ENCODE peak calls at places on chromosomes 13 and 19, in seven cellular contexts. A is hepatocyte, M is PC-9, W is GM12878, O is neural progenitor cell, V is GM23248, P is fibroblast of lung. Z is an unnamed sample.

GRCh38 chr19:518292-519231 is 11.3 kb downstream of the TPGS1 start:
- DNase-seq in A (peak; percentile 92), M (no peak), W (no peak), O (peak; percentile 76), V (no peak), P (no peak), Z (no peak)

GRCh38 chr13:113000575-113000974 is 31.6 kb downstream of the MCF2L start:
- DNase-seq in A (no peak), M (no peak), W (no peak), O (no peak), V (no peak), P (no peak), Z (no peak)

GRCh38 chr13:93915269-93915809 is 564.1 kb downstream of the DCT start:
- DNase-seq in A (no peak), M (no peak), W (no peak), O (no peak), V (peak; percentile 86), P (peak; percentile 62), Z (no peak)

GRCh38 chr19:55590621-55591020 is 8.7 kb downstream of the FIZ1 start:
- DNase-seq in A (no peak), M (peak; percentile 59), W (no peak), O (peak; percentile 44), V (peak; percentile 53), P (no peak), Z (peak; percentile 58)

GRCh38 chr19:56111601-56112312 is 9.3 kb downstream of the ZNF787 start:
- DNase-seq in A (no peak), M (peak; percentile 32), W (no peak), O (peak; percentile 37), V (no peak), P (no peak), Z (no peak)

GRCh38 chr13:112781881-112782361 is 92.1 kb downstream of the ATP11A start:
- DNase-seq in A (no peak), M (no peak), W (no peak), O (no peak), V (peak; percentile 47), P (peak; percentile 69), Z (no peak)

GRCh38 chr19:44939668-44940067 is 2.4 kb upstream of the APOC4 start:
- DNase-seq in A (no peak), M (peak; percentile 49), W (no peak), O (no peak), V (no peak), P (no peak), Z (no peak)

GRCh38 chr13:94154362-94154761 is 325.1 kb downstream of the DCT start:
- DNase-seq in A (no peak), M (no peak), W (no peak), O (no peak), V (peak; percentile 50), P (peak; percentile 73), Z (peak; percentile 30)

GRCh38 chr13:107518292-107518691 is 697.0 kb downstream of the LIG4 start:
- DNase-seq in A (peak; percentile 19), M (no peak), W (no peak), O (peak; percentile 7), V (peak; percentile 50), P (peak; percentile 33), Z (peak; percentile 31)

GRCh38 chr13:67048793-67049150 is 181.4 kb downstream of the PCDH9 start:
- DNase-seq in A (no peak), M (no peak), W (no peak), O (no peak), V (no peak), P (peak; percentile 86), Z (no peak)

GRCh38 chr13:40994581-40995230 is 24.4 kb downstream of the ELF1 start:
- DNase-seq in A (no peak), M (no peak), W (no peak), O (no peak), V (no peak), P (no peak), Z (no peak)

GRCh38 chr19:34505321-34506025 is 23.9 kb downstream of the WTIP start:
- DNase-seq in A (no peak), M (no peak), W (no peak), O (no peak), V (no peak), P (no peak), Z (no peak)

GRCh38 chr13:91154954-91155353 is 192.5 kb upstream of the MIR17HG start:
- DNase-seq in A (no peak), M (no peak), W (no peak), O (no peak), V (no peak), P (no peak), Z (no peak)

GRCh38 chr13:19604306-19604705 is 29.2 kb upstream of the MPHOSPH8 start:
- DNase-seq in A (no peak), M (no peak), W (no peak), O (no peak), V (no peak), P (no peak), Z (peak; percentile 19)

GRCh38 chr13:34064456-34065205 is 246.7 kb downstream of the RFC3 start:
- DNase-seq in A (no peak), M (no peak), W (no peak), O (peak; percentile 39), V (no peak), P (peak; percentile 38), Z (peak; percentile 22)

GRCh38 chr13:59780058-59780457 is 383.7 kb downstream of the DIAPH3 start:
- DNase-seq in A (no peak), M (no peak), W (no peak), O (no peak), V (peak; percentile 44), P (peak; percentile 23), Z (peak; percentile 47)

GRCh38 chr13:43203781-43204180 is 180.4 kb downstream of the DNAJC15 start:
- DNase-seq in A (no peak), M (no peak), W (no peak), O (no peak), V (no peak), P (no peak), Z (no peak)

GRCh38 chr19:28377077-28377476 is 835.9 kb downstream of the UQCRFS1 start:
- DNase-seq in A (peak; percentile 19), M (no peak), W (no peak), O (peak; percentile 43), V (peak; percentile 49), P (peak; percentile 2), Z (no peak)

GRCh38 chr19:50392759-50393158 is 8.6 kb downstream of the POLD1 start:
- DNase-seq in A (no peak), M (peak; percentile 32), W (no peak), O (no peak), V (no peak), P (no peak), Z (no peak)

GRCh38 chr13:93620366-93620765 is 393.8 kb downstream of the GPC6 start:
- DNase-seq in A (no peak), M (no peak), W (no peak), O (no peak), V (peak; percentile 63), P (peak; percentile 42), Z (no peak)

DNA sequence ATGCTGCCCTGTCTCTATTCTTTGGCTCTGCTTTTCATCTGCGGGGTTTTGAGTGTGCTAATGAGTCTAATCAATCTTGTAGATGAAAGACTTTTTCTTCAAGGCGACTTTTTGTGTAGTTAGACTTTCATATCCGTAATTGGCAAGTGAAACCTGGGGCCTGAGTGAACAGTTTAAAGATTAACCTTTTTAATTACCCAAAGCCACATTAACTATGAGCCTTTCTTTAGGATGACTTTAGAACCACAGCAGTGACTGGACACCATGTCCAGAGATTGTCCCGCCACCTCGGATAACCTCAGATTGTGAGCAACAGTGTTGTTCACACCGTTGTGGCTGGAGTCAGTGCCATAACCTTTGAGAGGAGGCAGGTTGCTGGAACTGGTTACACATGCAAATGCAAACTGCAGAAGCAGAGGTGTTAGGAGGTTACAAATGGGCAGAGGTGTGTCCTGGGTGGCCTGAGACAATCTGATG is 58.7 kb downstream of the SIAH3 start:
- DNase-seq in A (peak; percentile 17), M (no peak), W (peak; percentile 54), O (no peak), V (no peak), P (peak; percentile 20), Z (no peak)
- TF ChIP-seq EZH2 in A (no peak), M (no peak), W (no peak), O (no peak), V (no peak), P (no peak), Z (no peak)

DNA sequence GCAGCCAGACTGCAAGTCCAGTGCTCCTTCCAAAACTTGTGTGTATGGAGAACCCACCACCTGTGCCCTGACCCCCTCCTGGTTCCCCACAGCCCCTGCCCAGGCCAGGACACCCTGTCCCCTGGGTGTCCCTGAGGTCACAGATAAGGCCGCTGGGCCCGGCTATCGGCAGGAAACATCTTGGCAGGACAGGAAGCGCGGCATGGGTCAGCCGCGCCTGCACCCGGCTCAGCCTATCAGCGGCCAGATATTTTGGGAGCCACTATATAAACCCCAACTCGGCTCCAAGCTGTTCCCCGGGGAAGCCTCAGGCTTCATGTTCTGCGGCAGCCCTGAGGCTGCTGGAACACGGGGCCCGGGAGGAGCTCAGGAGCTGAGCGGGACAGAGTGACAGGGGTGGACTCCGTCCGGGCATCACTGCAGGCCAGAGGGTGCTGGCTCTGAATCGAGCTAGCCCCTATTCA is 60.8 kb downstream of the AP1M1 start:
- DNase-seq in A (no peak), M (no peak), W (no peak), O (no peak), V (no peak), P (no peak), Z (no peak)
- H3K4me1 ChIP-seq in A (peaks cover 16% of the 10 kb centered on the region), M (no peaks in the 10 kb centered on the region), W (peaks cover 51% of the 10 kb centered on the region), O (no peaks in the 10 kb centered on the region), V (no peaks in the 10 kb centered on the region), P (peaks cover 2% of the 10 kb centered on the region), Z (no peaks in the 10 kb centered on the region)

DNA sequence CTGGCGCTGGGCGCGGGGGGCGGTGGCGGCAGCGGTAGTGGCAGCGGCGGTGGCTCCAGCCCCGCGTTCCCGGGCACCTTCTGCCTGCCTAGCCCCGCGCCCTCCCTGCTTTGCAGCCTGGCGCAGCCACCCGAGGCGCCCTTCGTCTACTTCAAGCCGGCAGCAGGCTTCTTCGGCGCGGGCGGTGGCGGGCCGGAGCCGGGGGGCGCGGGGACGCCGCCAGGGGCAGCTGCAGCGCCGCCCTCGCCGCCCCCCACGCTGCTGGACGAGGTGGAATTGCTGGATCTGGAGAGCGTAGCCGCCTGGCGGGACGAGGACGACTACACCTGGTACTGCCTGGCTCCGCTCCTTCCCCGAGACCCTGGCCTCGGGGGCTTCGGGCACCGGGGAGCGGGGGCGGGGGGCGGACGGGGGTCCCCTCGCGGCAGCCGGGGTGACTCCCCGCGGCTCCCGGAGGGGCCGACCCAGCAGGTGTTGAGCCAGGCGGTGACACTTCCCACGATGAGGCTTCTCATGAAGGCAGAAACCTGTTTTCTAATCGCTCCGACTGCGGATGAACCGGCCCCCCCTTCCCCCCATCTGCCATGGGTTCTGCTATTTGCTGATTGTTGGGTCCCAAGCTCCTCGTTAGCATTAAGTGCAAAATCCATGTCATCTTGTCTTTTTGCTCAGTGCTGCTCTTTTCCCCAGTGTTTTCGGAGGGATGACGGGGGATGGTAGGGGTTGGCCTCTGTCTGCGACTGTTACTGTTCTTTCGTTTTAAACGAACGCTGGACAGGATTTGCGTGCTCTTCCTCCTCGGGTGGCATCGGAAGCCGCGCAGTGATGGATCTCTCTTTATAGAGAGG is 948 bp downstream of the SLAIN1 start:
- DNase-seq in A (peak; percentile 59), M (no peak), W (no peak), O (peak; percentile 73), V (peak; percentile 15), P (peak; percentile 6), Z (peak; percentile 24)
- TF ChIP-seq EZH2 in A (no peak), M (no peak), W (no peak), O (no peak), V (no peak), P (peak; percentile 62), Z (no peak)

DNA sequence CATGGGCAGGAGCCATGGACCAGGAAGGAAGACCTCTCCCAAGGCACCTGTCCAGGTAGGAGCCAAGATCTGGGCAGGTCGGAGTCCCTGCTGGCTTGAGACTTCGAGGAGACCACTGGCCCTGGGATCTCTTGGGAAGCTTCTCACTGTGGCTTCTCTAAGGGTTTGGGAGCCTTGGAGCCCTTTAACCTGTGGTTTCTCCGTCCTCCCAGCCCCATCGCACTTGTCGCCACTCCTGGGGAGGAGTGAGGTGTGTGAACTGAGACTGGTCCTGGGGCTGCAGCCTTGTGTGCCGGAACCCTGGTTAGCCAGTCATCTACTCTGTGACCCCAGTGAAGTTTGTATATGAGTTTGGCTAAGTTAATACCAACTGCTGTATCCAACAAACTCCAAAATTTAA is 8.2 kb downstream of the ZNF805 start:
- DNase-seq in A (no peak), M (peak; percentile 30), W (no peak), O (no peak), V (no peak), P (no peak), Z (no peak)
- H3K4me1 ChIP-seq in A (no peaks in the 10 kb centered on the region), M (no peaks in the 10 kb centered on the region), W (no peaks in the 10 kb centered on the region), O (no peaks in the 10 kb centered on the region), V (no peaks in the 10 kb centered on the region), P (peaks cover 2% of the 10 kb centered on the region), Z (no peaks in the 10 kb centered on the region)

Z was measured in PC-3.